ENCODE peak calls at places on chromosomes 4 and X, in four cellular contexts. X is BJ, Z is ovary, M is amygdala. B is an unnamed sample.

GRCh38 chr4:79848329-79848728 is 224.7 kb downstream of the ANTXR2 start:
- DNase-seq in X (no peak), M (no peak), Z (no peak), B (no peak)

GRCh38 chr4:107034091-107034698 is 1.9 kb downstream of the DKK2 start:
- DNase-seq in X (no peak), M (no peak), Z (peak), B (peak)

GRCh38 chrX:10576777-10577444 is 43.5 kb downstream of the MID1 start:
- DNase-seq in M (no peak), Z (no peak), X (no peak), B (no peak)

GRCh38 chr4:164081371-164081770 is 586.9 kb downstream of the TMA16 start:
- DNase-seq in Z (no peak), M (no peak), X (no peak), B (no peak)

GRCh38 chr4:8854866-8855265 is 16.8 kb downstream of the HMX1 start:
- DNase-seq in M (no peak), X (no peak), Z (no peak), B (no peak)

GRCh38 chrX:133985164-133986007 is at the start of gene GPC3:
- DNase-seq in M (no peak), X (no peak), Z (peak), B (no peak)

GRCh38 chr4:2947926-2948325 is 15.3 kb downstream of the NOP14 start:
- DNase-seq in Z (peak), M (no peak), X (no peak), B (no peak)

GRCh38 chr4:74123065-74123728 is 24.2 kb upstream of the CXCL2 start:
- DNase-seq in M (no peak), Z (no peak), X (no peak), B (no peak)

GRCh38 chr4:65508169-65508568 is 162.1 kb downstream of the EPHA5 start:
- DNase-seq in M (no peak), X (peak), Z (no peak), B (no peak)

GRCh38 chrX:9670136-9670905 is 95.3 kb downstream of the GPR143 start:
- DNase-seq in M (no peak), X (no peak), Z (no peak), B (no peak)

GRCh38 chr4:89298160-89298559 is 9.4 kb downstream of the GPRIN3 start:
- DNase-seq in M (no peak), Z (no peak), X (no peak), B (no peak)

GRCh38 chr4:70518716-70519115 is 347 bp downstream of the AMTN start:
- DNase-seq in Z (no peak), M (no peak), X (no peak), B (no peak)

GRCh38 chr4:182711211-182711610 is 206.0 kb downstream of the DCTD start:
- DNase-seq in M (no peak), Z (no peak), X (no peak), B (no peak)

GRCh38 chr4:128830906-128831525 is 21.5 kb downstream of the JADE1 start:
- DNase-seq in M (no peak), Z (no peak), X (no peak), B (no peak)

GRCh38 chr4:54550415-54551171 is 107.2 kb upstream of the KIT start:
- DNase-seq in Z (no peak), M (no peak), X (no peak), B (no peak)

GRCh38 chrX:70033348-70033747 is 16.4 kb downstream of the AWAT2 start:
- DNase-seq in X (no peak), Z (no peak), M (no peak), B (no peak)

GRCh38 chr4:78880874-78881492 is 58.3 kb downstream of the PAQR3 start:
- DNase-seq in M (no peak), Z (no peak), X (no peak), B (no peak)

GRCh38 chr4:3443750-3444309 is 2.1 kb downstream of the HGFAC start:
- DNase-seq in M (no peak), Z (no peak), X (no peak), B (no peak)

GRCh38 chr4:78764498-78764961 is 11.6 kb upstream of the BMP2K start:
- DNase-seq in X (no peak), M (no peak), Z (no peak), B (no peak)

GRCh38 chrX:72272868-72273267 is 4.2 kb downstream of the RPS4X start:
- DNase-seq in Z (no peak), M (no peak), X (no peak), B (no peak)

GRCh38 chrX:39242187-39242586 is 440.9 kb downstream of the MID1IP1 start:
- DNase-seq in Z (no peak), X (no peak), M (no peak), B (no peak)

GRCh38 chr4:175273995-175274753 is 356.0 kb downstream of the ADAM29 start:
- DNase-seq in X (no peak), Z (no peak), M (no peak), B (no peak)

GRCh38 chr4:87038837-87039715 is 104.3 kb downstream of the AFF1 start:
- DNase-seq in X (peak), Z (no peak), M (no peak), B (no peak)

GRCh38 chrX:331772-332495 is 13.3 kb upstream of the GTPBP6 start:
- DNase-seq in X (no peak), Z (no peak), M (no peak), B (no peak)

GRCh38 chrX:130173190-130173895 is 1.6 kb downstream of the RAB33A start:
- DNase-seq in X (peak), M (no peak), Z (no peak), B (peak)

GRCh38 chr4:3836802-3837601 is 70.8 kb downstream of the ADRA2C start:
- DNase-seq in Z (no peak), X (no peak), M (no peak), B (no peak)

GRCh38 chrX:121010218-121010617 is 24.7 kb upstream of the CT47A1 start:
- DNase-seq in Z (no peak), M (no peak), X (no peak), B (no peak)

GRCh38 chrX:129786210-129786651 is 6.5 kb downstream of the SASH3 start:
- DNase-seq in X (no peak), M (no peak), Z (peak), B (no peak)

GRCh38 chr4:153523171-153523757 is 57.1 kb downstream of the TMEM131L start:
- DNase-seq in M (no peak), X (no peak), Z (no peak), B (no peak)

GRCh38 chr4:156515295-156515694 is 456.3 kb downstream of the PDGFC start:
- DNase-seq in X (no peak), M (no peak), Z (no peak), B (no peak)

GRCh38 chrX:27008486-27008885 is 454.7 kb downstream of the PPP4R3C start:
- DNase-seq in M (no peak), Z (no peak), X (no peak), B (no peak)

GRCh38 chr4:15037923-15038541 is 35.8 kb downstream of the CPEB2 start:
- DNase-seq in X (no peak), M (no peak), Z (no peak), B (no peak)

GRCh38 chrX:17154001-17154400 is 207.5 kb downstream of the REPS2 start:
- DNase-seq in Z (no peak), M (no peak), X (no peak), B (no peak)

B was measured in hypothalamus.